ENCODE peak calls at places on chromosomes 4 and X, in five cellular contexts. Z is GM20000; T is psoas muscle; G is A549; H is activated CD8-positive, alpha-beta memory T cell treated with anti-CD3 and anti-CD28 coated beads for 24 hours. O is an unnamed sample.

GRCh38 chrX:42466706-42467105 is 311.3 kb downstream of the PPP1R2C start:
- DNase-seq in H (no peak), G (no peak), Z (no peak), T (no peak), O (no peak)

GRCh38 chr4:177441061-177441802 is 1.0 kb downstream of the AGA start:
- DNase-seq in T (no peak), H (peak; percentile 66), G (peak; percentile 17), Z (peak; percentile 31), O (no peak)

GRCh38 chrX:11341274-11342256 is 48.4 kb downstream of the AMELX start:
- DNase-seq in H (no peak), T (peak; percentile 67), G (no peak), Z (peak; percentile 2), O (no peak)

GRCh38 chrX:129793604-129794191 is 13.9 kb downstream of the SASH3 start:
- DNase-seq in T (no peak), Z (no peak), H (peak; percentile 50), G (no peak), O (no peak)

GRCh38 chr4:53196872-53197759 is 168.7 kb downstream of the SCFD2 start:
- DNase-seq in Z (peak; percentile 32), T (no peak), H (no peak), G (peak; percentile 23), O (no peak)

GRCh38 chrX:133722756-133723155 is 262.6 kb downstream of the GPC3 start:
- DNase-seq in H (no peak), Z (no peak), G (no peak), T (no peak), O (no peak)

GRCh38 chrX:132504417-132504816 is 15.6 kb upstream of the MBNL3 start:
- DNase-seq in G (no peak), H (no peak), Z (no peak), T (no peak), O (no peak)

GRCh38 chr4:125315571-125316390 is 1.0 kb downstream of the FAT4 start:
- DNase-seq in H (peak; percentile 57), T (peak; percentile 54), Z (peak; percentile 21), G (peak; percentile 18), O (peak; percentile 72)

GRCh38 chr4:123415977-123416376 is 19.4 kb downstream of the SPRY1 start:
- DNase-seq in G (no peak), T (no peak), Z (no peak), H (no peak), O (no peak)

GRCh38 chr4:17447675-17448298 is 64.1 kb downstream of the QDPR start:
- DNase-seq in Z (peak; percentile 66), H (peak; percentile 62), G (peak; percentile 26), T (no peak), O (peak; percentile 45)

GRCh38 chr4:26826721-26827120 is 33.9 kb upstream of the STIM2 start:
- DNase-seq in Z (peak; percentile 73), H (no peak), T (no peak), G (no peak), O (no peak)

GRCh38 chrX:42602566-42602965 is 175.4 kb downstream of the PPP1R2C start:
- DNase-seq in T (no peak), Z (no peak), G (no peak), H (no peak), O (no peak)

GRCh38 chr4:181760560-181760959 is 482.6 kb upstream of the TENM3 start:
- DNase-seq in Z (no peak), T (no peak), G (no peak), H (no peak), O (no peak)

GRCh38 chr4:106671711-106672110 is 303.1 kb upstream of the GIMD1 start:
- DNase-seq in H (no peak), G (no peak), T (no peak), Z (no peak), O (no peak)

GRCh38 chrX:129540068-129540653 is at the start of gene OCRL:
- DNase-seq in H (peak; percentile 69), Z (peak; percentile 83), G (peak; percentile 74), T (peak; percentile 66), O (peak; percentile 76)

GRCh38 chr4:24071612-24072372 is 181.9 kb upstream of the PPARGC1A start:
- DNase-seq in Z (no peak), T (no peak), H (no peak), G (no peak), O (no peak)

GRCh38 chr4:138184881-138185280 is 57.3 kb downstream of the SLC7A11 start:
- DNase-seq in T (no peak), Z (no peak), G (no peak), H (no peak), O (no peak)

GRCh38 chrX:4485917-4486316 is 772.5 kb upstream of the PRKX start:
- DNase-seq in T (no peak), H (no peak), G (no peak), Z (no peak), O (no peak)

GRCh38 chrX:22603060-22603459 is 330.3 kb downstream of the CBLL2 start:
- DNase-seq in Z (no peak), H (no peak), G (no peak), T (no peak), O (no peak)

GRCh38 chrX:51461053-51462050 is 35.0 kb downstream of the NUDT11 start:
- DNase-seq in G (peak; percentile 12), T (no peak), H (no peak), Z (peak; percentile 6), O (peak; percentile 28)

GRCh38 chr4:73776363-73776762 is 36.0 kb downstream of the CXCL8 start:
- DNase-seq in H (no peak), T (peak; percentile 29), Z (no peak), G (no peak), O (no peak)

GRCh38 chr4:55820260-55820659 is 670 bp downstream of the EXOC1L start:
- DNase-seq in H (no peak), T (no peak), G (no peak), Z (no peak), O (no peak)

O was measured in WTC11.